ENCODE peak calls at places on chromosomes 13 and 19, in four cellular contexts. One of them, this sample, is unnamed.

GRCh38 chr19:12802267-12803106 is 618 bp downstream of the THSD8 start:
- DNase-seq in GM10248: no peak
- DNase-seq in aorta: no peak
- DNase-seq in NK-92 treated with Interleukin-12 subunit alpha and Interleukin-12 subunit beta, amount 100 ng/mL, for 24 hours: no peak
- DNase-seq in this sample: no peak

GRCh38 chr19:40549007-40549708 is 27.5 kb upstream of the SHKBP1 start:
- DNase-seq in GM10248: peak
- DNase-seq in aorta: no peak
- DNase-seq in NK-92 treated with Interleukin-12 subunit alpha and Interleukin-12 subunit beta, amount 100 ng/mL, for 24 hours: no peak
- DNase-seq in this sample: peak

GRCh38 chr19:17206736-17207581 is 8.2 kb upstream of the USE1 start:
- DNase-seq in GM10248: no peak
- DNase-seq in aorta: no peak
- DNase-seq in NK-92 treated with Interleukin-12 subunit alpha and Interleukin-12 subunit beta, amount 100 ng/mL, for 24 hours: no peak
- DNase-seq in this sample: no peak

GRCh38 chr13:50082426-50083283 is 67.4 kb downstream of the KCNRG start:
- DNase-seq in GM10248: peak
- DNase-seq in aorta: peak
- DNase-seq in NK-92 treated with Interleukin-12 subunit alpha and Interleukin-12 subunit beta, amount 100 ng/mL, for 24 hours: peak
- DNase-seq in this sample: peak

GRCh38 chr19:16076958-16077611 is 790 bp downstream of the TPM4 start:
- DNase-seq in GM10248: no peak
- DNase-seq in aorta: peak
- DNase-seq in NK-92 treated with Interleukin-12 subunit alpha and Interleukin-12 subunit beta, amount 100 ng/mL, for 24 hours: peak
- DNase-seq in this sample: no peak

GRCh38 chr19:45823182-45823581 is 8.1 kb upstream of the RSPH6A start:
- DNase-seq in GM10248: no peak
- DNase-seq in aorta: no peak
- DNase-seq in NK-92 treated with Interleukin-12 subunit alpha and Interleukin-12 subunit beta, amount 100 ng/mL, for 24 hours: no peak
- DNase-seq in this sample: no peak

GRCh38 chr19:45630463-45630862 is 8.7 kb downstream of the EML2 start:
- DNase-seq in GM10248: peak
- DNase-seq in aorta: no peak
- DNase-seq in NK-92 treated with Interleukin-12 subunit alpha and Interleukin-12 subunit beta, amount 100 ng/mL, for 24 hours: peak
- DNase-seq in this sample: peak

GRCh38 chr13:33785384-33785783 is 32.6 kb upstream of the RFC3 start:
- DNase-seq in GM10248: no peak
- DNase-seq in aorta: no peak
- DNase-seq in NK-92 treated with Interleukin-12 subunit alpha and Interleukin-12 subunit beta, amount 100 ng/mL, for 24 hours: no peak
- DNase-seq in this sample: no peak

GRCh38 chr13:21670883-21671792 is at the start of gene FGF9:
- DNase-seq in GM10248: peak
- DNase-seq in aorta: peak
- DNase-seq in NK-92 treated with Interleukin-12 subunit alpha and Interleukin-12 subunit beta, amount 100 ng/mL, for 24 hours: peak
- DNase-seq in this sample: peak